ENCODE peak calls at places on chromosomes 11 and 22, in six cellular contexts. H is AG04450, C is Peyer's patch, A is K562, K is HCT116, I is fibroblast of lung. T is an unnamed sample.

GRCh38 chr11:2435288-2436012 is 8.9 kb downstream of the TRPM5 start:
- DNase-seq in H (no peak), C (no peak), A (no peak), K (no peak), I (no peak), T (no peak)

GRCh38 chr22:35783943-35784614 is 66.4 kb downstream of the APOL5 start:
- DNase-seq in H (no peak), C (no peak), A (no peak), K (no peak), I (peak; percentile 84), T (peak; percentile 56)

GRCh38 chr22:48960981-48961655 is 866.6 kb downstream of the BRD1 start:
- DNase-seq in H (no peak), C (no peak), A (no peak), K (no peak), I (peak; percentile 13), T (no peak)

GRCh38 chr11:41536001-41536568 is 76.6 kb upstream of the LRRC4C start:
- DNase-seq in H (no peak), C (no peak), A (no peak), K (no peak), I (no peak), T (no peak)

GRCh38 chr22:17376950-17377349 is 7.7 kb downstream of the CECR2 start:
- DNase-seq in H (no peak), C (no peak), A (no peak), K (no peak), I (no peak), T (no peak)

GRCh38 chr22:30397656-30398635 is 1.1 kb downstream of the SEC14L2 start:
- DNase-seq in H (no peak), C (no peak), A (peak; percentile 41), K (no peak), I (no peak), T (no peak)

GRCh38 chr22:21587803-21588611 is 20.5 kb downstream of the UBE2L3 start:
- DNase-seq in H (peak; percentile 45), C (peak; percentile 59), A (peak; percentile 74), K (no peak), I (peak; percentile 78), T (no peak)

GRCh38 chr11:113874920-113875413 is 405 bp downstream of the USP28 start:
- DNase-seq in H (no peak), C (no peak), A (no peak), K (no peak), I (no peak), T (peak; percentile 6)

GRCh38 chr11:73439002-73439843 is 63.0 kb downstream of the RELT start:
- DNase-seq in H (no peak), C (peak; percentile 77), A (no peak), K (no peak), I (no peak), T (no peak)

DNA sequence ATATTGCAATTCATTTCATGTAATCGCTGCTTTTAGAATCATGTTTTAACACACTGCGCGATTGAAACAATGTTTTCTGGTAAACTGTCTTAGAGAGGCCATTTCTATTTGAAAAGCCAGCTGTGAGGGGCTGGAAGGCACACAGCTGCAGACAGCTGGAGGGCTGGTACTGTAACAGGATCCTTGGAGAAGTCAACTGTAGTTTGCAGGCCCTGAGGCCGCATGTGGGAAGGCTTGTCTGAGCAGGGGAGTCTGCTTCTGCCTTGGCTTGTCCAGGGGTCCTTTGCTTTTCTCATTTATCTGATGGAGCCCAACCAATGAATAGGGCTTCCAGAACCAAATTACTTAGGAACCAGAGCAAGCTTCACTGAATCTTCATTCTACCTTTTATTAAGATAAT is 313.5 kb downstream of the BLID start:
- DNase-seq in H (peak; percentile 37), C (no peak), A (no peak), K (no peak), I (no peak), T (no peak)
- H3K4me3 ChIP-seq in H (no peak overlapping the region), C (no peak overlapping the region), A (no peak overlapping the region), K (no peak overlapping the region), I (no peak overlapping the region), T (no peak overlapping the region)

GRCh38 chr11:5620606-5621521 is 3.9 kb upstream of the TRIM34 start:
- DNase-seq in H (peak; percentile 78), C (no peak), A (no peak), K (no peak), I (peak; percentile 93), T (peak; percentile 90)
- H3K27ac ChIP-seq in H (peak overlapping the region; percentile 68), C (no peak overlapping the region), A (peak overlapping the region; percentile 16), K (no peak overlapping the region), I (peak overlapping the region; percentile 88), T (peak overlapping the region; percentile 94)

DNA sequence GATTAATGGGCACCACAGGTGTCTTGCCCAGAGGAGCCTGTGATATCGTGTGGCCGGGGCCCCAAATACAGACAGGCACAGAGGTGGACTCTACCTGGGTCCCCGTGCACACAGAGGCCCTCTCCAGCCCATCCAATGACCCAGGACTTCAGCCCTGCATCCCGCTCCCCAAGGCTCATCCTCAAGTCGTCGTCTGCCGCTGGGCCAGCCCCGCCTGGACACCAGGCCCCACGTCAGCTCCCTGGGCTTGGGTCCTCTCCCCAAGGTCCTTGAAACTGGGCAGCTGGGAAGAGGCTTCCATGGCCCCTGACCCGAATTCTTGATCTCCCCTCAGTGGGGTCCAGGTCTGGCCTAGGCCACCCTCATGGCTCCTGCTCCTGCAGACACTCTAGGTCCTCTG is 20.2 kb downstream of the SHISAL1 start:
- DNase-seq in H (no peak), C (no peak), A (no peak), K (no peak), I (no peak), T (no peak)
- TF ChIP-seq CTCF in H (no peak), C (no peak), A (no peak), K (no peak), I (no peak), T (no peak)

GRCh38 chr11:111376453-111376871 is 2.6 kb downstream of the POU2AF1 start:
- DNase-seq in H (no peak), C (no peak), A (no peak), K (no peak), I (no peak), T (no peak)

GRCh38 chr11:111378185-111378772 is 796 bp downstream of the POU2AF1 start:
- DNase-seq in H (no peak), C (no peak), A (no peak), K (no peak), I (no peak), T (no peak)

GRCh38 chr11:111378773-111379499 is at the start of gene POU2AF1:
- DNase-seq in H (no peak), C (peak; percentile 93), A (no peak), K (no peak), I (peak; percentile 74), T (no peak)

GRCh38 chr11:111382451-111382850 is 3.4 kb upstream of the POU2AF1 start:
- DNase-seq in H (no peak), C (no peak), A (no peak), K (no peak), I (no peak), T (no peak)

DNA sequence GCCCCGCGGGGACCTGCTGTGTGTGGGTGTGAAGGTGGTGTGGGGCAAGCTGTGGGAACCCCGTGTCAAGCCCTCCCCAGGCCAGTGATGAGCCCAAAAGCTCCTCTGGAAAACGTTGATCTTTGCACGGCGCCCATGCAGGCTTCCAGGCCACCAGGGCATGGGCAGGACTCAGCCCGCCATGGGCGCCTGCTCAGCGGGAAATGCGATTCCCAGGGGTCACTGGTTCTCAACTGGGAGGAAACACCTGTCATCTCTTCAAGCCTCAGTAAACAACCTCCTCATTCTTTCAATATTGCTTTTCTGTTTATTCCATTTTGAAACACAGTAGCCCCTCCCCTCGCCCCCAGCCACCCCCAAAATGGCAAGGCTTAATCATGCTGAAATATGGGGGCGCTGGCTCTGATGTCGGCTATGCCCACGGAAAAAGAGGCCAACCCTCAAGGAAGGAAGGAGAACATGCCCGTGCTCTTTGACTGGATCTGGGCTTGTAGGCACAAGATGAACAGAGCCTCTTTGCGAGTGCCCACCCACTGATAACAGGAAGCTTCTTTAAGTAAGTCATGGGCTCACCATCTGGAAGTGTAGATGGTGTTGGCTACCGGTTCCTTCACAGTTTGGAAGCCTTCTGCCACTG is 543 bp upstream of the POU2AF1 start:
- DNase-seq in H (no peak), C (peak; percentile 82), A (no peak), K (no peak), I (no peak), T (no peak)
- H3K4me3 ChIP-seq in H (no peak overlapping the region), C (peak overlapping the region; percentile 10), A (no peak overlapping the region), K (no peak overlapping the region), I (no peak overlapping the region), T (no peak overlapping the region)